ENCODE peak calls at places on chromosomes 3 and 15, in ten cellular contexts. F is transverse colon; G is psoas muscle; C is left ventricle myocardium inferior; V is BE2C; Q is WERI-Rb-1; W is body of pancreas; H is esophagus squamous epithelium; M is CD8-positive, alpha-beta T cell; I is lower lobe of right lung. S is an unnamed sample. For H3K27me3 and H3K36me3, the result is how much of the 10 kb centered on the place peaks cover.

GRCh38 chr3:127535901-127536817 is 54.4 kb downstream of the TPRA1 start:
- DNase-seq in F (no peak), G (no peak), C (no peak), V (no peak), Q (no peak), W (peak), H (no peak), M (no peak), I (no peak), S (peak)

GRCh38 chr15:39784125-39784524 is 1.5 kb upstream of the FSIP1 start:
- DNase-seq in F (no peak), G (no peak), C (no peak), V (no peak), Q (no peak), W (no peak), H (no peak), M (no peak), I (no peak), S (no peak)

GRCh38 chr3:155737844-155738460 is 6.9 kb downstream of the PLCH1 start:
- DNase-seq in F (peak), G (no peak), C (no peak), V (no peak), Q (no peak), W (peak), H (no peak), M (no peak), I (no peak), S (peak)

GRCh38 chr15:70428211-70428822 is 330.6 kb upstream of the TLE3 start:
- DNase-seq in F (no peak), G (no peak), C (no peak), V (no peak), Q (no peak), W (no peak), H (no peak), M (no peak), I (no peak), S (no peak)

GRCh38 chr15:80978685-80979084 is 10.9 kb downstream of the MESD start:
- DNase-seq in F (no peak), G (no peak), C (no peak), V (no peak), Q (no peak), W (peak), H (no peak), M (no peak), I (no peak), S (no peak)

GRCh38 chr3:20668411-20668810 is 482.4 kb upstream of the SGO1 start:
- DNase-seq in F (no peak), G (no peak), C (no peak), V (no peak), Q (peak), W (no peak), H (no peak), M (no peak), I (no peak), S (peak)

GRCh38 chr15:39494462-39494861 is 86.4 kb upstream of the THBS1 start:
- DNase-seq in F (no peak), G (no peak), C (no peak), V (no peak), Q (no peak), W (no peak), H (no peak), M (no peak), I (no peak), S (no peak)

GRCh38 chr3:54776601-54777000 is 151.3 kb downstream of the LRTM1 start:
- DNase-seq in F (no peak), G (no peak), C (no peak), V (no peak), Q (no peak), W (no peak), H (no peak), M (no peak), I (no peak), S (no peak)

GRCh38 chr15:74988007-74988800 is 7.2 kb upstream of the SCAMP5 start:
- DNase-seq in F (peak), G (no peak), C (no peak), V (peak), Q (peak), W (peak), H (no peak), M (peak), I (peak), S (peak)

GRCh38 chr15:100311099-100311751 is 30.6 kb downstream of the ADAMTS17 start:
- DNase-seq in F (no peak), G (peak), C (peak), V (no peak), Q (peak), W (no peak), H (no peak), M (no peak), I (no peak), S (peak)

GRCh38 chr3:44019736-44020135 is 221.9 kb upstream of the TOPAZ1 start:
- DNase-seq in F (no peak), G (no peak), C (no peak), V (no peak), Q (no peak), W (no peak), H (no peak), M (no peak), I (no peak), S (peak)

GRCh38 chr3:110318108-110318507 is 753.5 kb upstream of the NECTIN3 start:
- DNase-seq in F (no peak), G (no peak), C (no peak), V (no peak), Q (no peak), W (no peak), H (no peak), M (no peak), I (no peak), S (no peak)

GRCh38 chr15:79193157-79193948 is 89.2 kb upstream of the ANKRD34C start:
- DNase-seq in F (no peak), G (no peak), C (no peak), V (no peak), Q (no peak), W (no peak), H (no peak), M (no peak), I (no peak), S (no peak)
- H3K27me3 ChIP-seq in F (under half), G (under half), C (under half), V (under half), Q (under half), W (under half), H (under half), M (under half), I (under half), S (under half)

DNA sequence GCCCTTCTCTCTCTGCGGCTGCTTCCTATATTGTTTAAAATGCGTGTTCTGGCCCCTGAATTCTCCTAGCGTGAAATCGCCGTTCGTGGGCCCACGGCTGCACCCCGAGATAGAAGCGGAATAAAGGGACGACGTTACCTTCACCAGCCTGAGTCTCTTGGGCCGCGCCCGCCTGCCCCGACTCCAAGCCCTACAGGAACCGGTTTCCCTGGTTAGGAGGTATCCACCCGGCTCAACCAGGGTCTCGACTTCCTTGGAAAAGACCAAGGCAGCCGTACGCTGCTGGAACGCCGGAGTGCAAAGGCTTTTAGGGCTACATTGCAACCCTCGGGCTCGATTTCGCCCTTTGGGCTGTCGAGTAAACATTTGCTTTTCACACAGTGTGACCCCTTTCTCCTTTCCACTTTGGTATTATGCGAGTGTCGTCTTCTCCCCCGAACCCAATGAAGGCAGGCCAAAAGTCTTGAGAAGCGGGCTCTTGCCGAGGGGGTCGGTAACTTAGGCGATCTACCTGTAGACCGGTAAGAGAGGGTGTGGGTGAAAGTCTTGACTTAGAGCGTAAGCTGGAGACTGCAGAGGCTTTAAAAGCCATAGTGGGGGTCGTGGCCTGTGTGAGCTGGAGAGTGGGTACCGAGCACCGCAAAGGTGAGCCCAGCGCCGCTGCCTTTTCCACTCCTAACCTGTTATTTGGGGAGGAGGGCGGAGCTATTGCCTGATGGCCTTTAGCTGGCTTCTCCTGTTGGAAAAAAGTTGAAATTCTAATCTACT is 2.0 kb downstream of the TRIM71 start:
- DNase-seq in F (no peak), G (no peak), C (no peak), V (no peak), Q (no peak), W (no peak), H (no peak), M (no peak), I (peak), S (peak)
- H3K4me3 ChIP-seq in F (no peak), G (no peak), C (no peak), V (no peak), Q (no peak), W (no peak), H (no peak), M (no peak), I (peak), S (peak)

DNA sequence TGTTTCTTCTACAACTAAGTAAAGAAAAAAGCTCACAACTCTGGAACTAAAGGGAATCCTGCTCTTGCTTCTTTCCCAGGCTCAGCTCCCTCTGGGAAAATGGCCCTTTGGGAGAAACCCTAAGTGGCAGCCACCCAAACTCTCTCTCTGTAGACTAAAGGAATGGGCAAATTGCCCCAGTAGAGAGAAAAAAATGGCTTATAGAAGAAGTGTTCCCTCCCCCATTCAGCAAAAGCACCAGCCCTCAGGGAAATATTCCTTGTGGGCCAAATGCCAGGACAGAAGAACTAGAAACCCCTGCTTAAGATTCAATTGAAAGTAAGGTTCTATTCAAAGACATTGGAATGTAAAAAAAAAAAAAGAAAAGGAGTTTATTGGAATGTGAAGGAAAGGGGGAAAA is 603.7 kb upstream of the ALCAM start:
- DNase-seq in F (no peak), G (no peak), C (no peak), V (no peak), Q (no peak), W (no peak), H (no peak), M (no peak), I (no peak), S (no peak)
- H3K36me3 ChIP-seq in F (under half), G (under half), C (under half), V (under half), Q (under half), W (under half), H (under half), M (under half), I (under half), S (under half)

GRCh38 chr15:63124506-63124905 is 2.8 kb downstream of the LACTB start:
- DNase-seq in F (no peak), G (no peak), C (no peak), V (no peak), Q (no peak), W (no peak), H (no peak), M (no peak), I (no peak), S (no peak)
- H3K27me3 ChIP-seq in F (under half), G (under half), C (under half), V (under half), Q (under half), W (under half), H (under half), M (under half), I (under half), S (under half)

GRCh38 chr3:32817195-32817560 is 619 bp upstream of the TRIM71 start:
- DNase-seq in F (no peak), G (no peak), C (no peak), V (no peak), Q (no peak), W (no peak), H (no peak), M (no peak), I (no peak), S (peak)

GRCh38 chr3:32817561-32818430 is at the start of gene TRIM71:
- DNase-seq in F (no peak), G (no peak), C (no peak), V (no peak), Q (no peak), W (no peak), H (no peak), M (no peak), I (no peak), S (peak)

GRCh38 chr3:32814371-32814770 is 3.4 kb upstream of the TRIM71 start:
- DNase-seq in F (no peak), G (no peak), C (no peak), V (no peak), Q (no peak), W (no peak), H (no peak), M (no peak), I (no peak), S (no peak)

GRCh38 chr3:32816439-32817194 is 1.2 kb upstream of the TRIM71 start:
- DNase-seq in F (no peak), G (no peak), C (no peak), V (peak), Q (no peak), W (no peak), H (no peak), M (no peak), I (peak), S (peak)

GRCh38 chr3:32815812-32816438 is 1.9 kb upstream of the TRIM71 start:
- DNase-seq in F (no peak), G (no peak), C (no peak), V (no peak), Q (no peak), W (no peak), H (no peak), M (no peak), I (no peak), S (peak)
- H3K4me3 ChIP-seq in F (peak), G (no peak), C (peak), V (no peak), Q (no peak), W (no peak), H (no peak), M (no peak), I (peak), S (peak)

GRCh38 chr15:98958076-98958475 is 49.5 kb downstream of the PGPEP1L start:
- DNase-seq in F (no peak), G (no peak), C (no peak), V (no peak), Q (no peak), W (no peak), H (no peak), M (no peak), I (no peak), S (no peak)
- H3K36me3 ChIP-seq in F (under half), G (under half), C (half or more), V (half or more), Q (under half), W (under half), H (half or more), M (under half), I (half or more), S (under half)

DNA sequence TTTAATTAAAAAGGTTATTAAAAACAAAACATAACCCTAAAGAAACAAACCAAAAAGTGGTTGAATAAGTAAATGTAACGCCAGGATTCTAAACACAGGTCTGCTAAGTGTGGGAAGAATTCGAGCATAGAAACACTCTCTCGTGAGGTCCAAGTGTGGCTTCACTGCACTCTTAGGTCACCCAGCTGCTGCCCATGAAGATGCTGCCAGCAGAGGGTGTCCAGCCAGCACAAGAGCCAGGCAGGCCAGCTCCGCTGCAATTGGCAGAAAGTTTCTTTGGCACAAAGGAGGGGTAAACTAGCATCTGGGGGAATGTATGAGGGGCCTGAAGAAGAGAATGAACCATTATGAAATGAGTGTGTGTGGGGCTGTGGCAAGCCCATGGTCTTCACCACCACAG is 215.7 kb upstream of the FEZF2 start:
- DNase-seq in F (no peak), G (no peak), C (no peak), V (no peak), Q (no peak), W (no peak), H (no peak), M (no peak), I (no peak), S (no peak)
- H3K27me3 ChIP-seq in F (under half), G (under half), C (under half), V (under half), Q (under half), W (under half), H (under half), M (under half), I (under half), S (under half)

GRCh38 chr3:56456117-56456516 is 12.2 kb downstream of the ERC2 start:
- DNase-seq in F (no peak), G (no peak), C (no peak), V (no peak), Q (no peak), W (no peak), H (no peak), M (no peak), I (no peak), S (no peak)

GRCh38 chr3:56452085-56452484 is 16.2 kb downstream of the ERC2 start:
- DNase-seq in F (no peak), G (no peak), C (no peak), V (no peak), Q (no peak), W (no peak), H (no peak), M (no peak), I (no peak), S (no peak)

DNA sequence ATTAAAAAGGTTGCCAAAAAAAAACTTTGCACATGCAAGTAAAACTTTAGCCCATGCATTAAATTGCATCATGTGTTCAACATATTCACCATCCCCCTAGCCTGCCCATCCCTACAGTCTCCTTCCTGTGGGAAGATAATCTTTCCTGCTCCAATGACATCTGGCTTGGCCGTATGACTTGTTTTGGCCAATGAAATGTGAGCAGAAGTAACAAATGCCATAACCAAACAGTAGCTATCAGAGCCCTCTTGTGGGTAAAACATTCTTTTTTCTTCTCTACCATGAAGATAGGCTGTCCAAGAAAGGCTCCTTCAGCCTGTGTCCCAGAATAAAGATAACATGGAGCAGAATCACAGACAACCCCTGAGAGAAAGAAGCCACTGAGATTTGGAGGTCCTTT is 15.2 kb downstream of the ERC2 start:
- DNase-seq in F (no peak), G (no peak), C (no peak), V (no peak), Q (no peak), W (no peak), H (no peak), M (no peak), I (no peak), S (no peak)
- H3K4me3 ChIP-seq in F (no peak), G (no peak), C (no peak), V (no peak), Q (no peak), W (no peak), H (no peak), M (no peak), I (no peak), S (no peak)

DNA sequence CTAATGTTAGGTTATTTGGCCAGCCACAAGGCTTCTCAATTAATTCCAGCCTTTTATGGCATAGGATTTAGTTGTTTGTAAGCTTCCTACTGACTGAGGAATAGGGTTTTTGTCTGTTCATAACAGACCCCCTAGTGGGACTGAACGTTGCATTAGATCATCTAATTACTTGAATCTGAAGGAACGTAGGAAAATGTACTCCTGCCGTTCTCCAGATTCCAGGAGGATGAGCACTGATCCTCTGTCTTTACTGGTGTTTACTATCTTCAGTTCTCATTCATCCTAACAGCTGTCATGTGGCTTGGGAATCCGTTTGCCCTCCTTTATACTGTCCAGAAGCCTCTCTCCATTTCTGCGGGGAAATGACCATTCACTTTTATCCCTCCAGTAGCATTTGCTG is 52.7 kb downstream of the RAD54L2 start:
- DNase-seq in F (no peak), G (no peak), C (no peak), V (no peak), Q (no peak), W (no peak), H (no peak), M (no peak), I (no peak), S (no peak)
- H3K36me3 ChIP-seq in F (under half), G (under half), C (under half), V (under half), Q (under half), W (under half), H (half or more), M (under half), I (under half), S (under half)

S was measured in H7.